ENCODE peak calls at places on chromosomes 12 and 14, in six cellular contexts. C is SK-N-SH, N is HCT116, S is Panc1, X is GM12878, Z is HepG2. F is an unnamed sample.

GRCh38 chr14:103267226-103267625 is 66.8 kb upstream of the EIF5 start:
- DNase-seq in C (no peak), N (no peak), S (no peak), X (no peak), Z (no peak), F (no peak)

GRCh38 chr12:115638753-115639666 is 638.5 kb downstream of the MED13L start:
- DNase-seq in C (peak; percentile 49), N (no peak), S (no peak), X (no peak), Z (no peak), F (no peak)

GRCh38 chr12:958449-959123 is 9.1 kb upstream of the RAD52 start:
- DNase-seq in C (no peak), N (no peak), S (no peak), X (peak; percentile 61), Z (no peak), F (no peak)

GRCh38 chr12:83320350-83320749 is 633.6 kb downstream of the TMTC2 start:
- DNase-seq in C (no peak), N (no peak), S (no peak), X (no peak), Z (no peak), F (peak; percentile 12)

GRCh38 chr14:59187802-59188460 is 536 bp upstream of the DAAM1 start:
- DNase-seq in C (peak; percentile 43), N (no peak), S (peak; percentile 15), X (no peak), Z (no peak), F (peak; percentile 65)

GRCh38 chr12:124586756-124587155 is 19.3 kb upstream of the NCOR2 start:
- DNase-seq in C (no peak), N (no peak), S (no peak), X (no peak), Z (no peak), F (no peak)

GRCh38 chr14:52961060-52961639 is 10.3 kb upstream of the FERMT2 start:
- DNase-seq in C (peak; percentile 63), N (peak; percentile 58), S (no peak), X (peak; percentile 13), Z (peak; percentile 70), F (no peak)

GRCh38 chr12:132075714-132076553 is 68.2 kb downstream of the DDX51 start:
- DNase-seq in C (no peak), N (no peak), S (no peak), X (no peak), Z (no peak), F (no peak)

GRCh38 chr12:27334721-27335082 is 2.1 kb downstream of the BMAL2 start:
- DNase-seq in C (no peak), N (no peak), S (no peak), X (no peak), Z (no peak), F (no peak)

GRCh38 chr14:52900731-52901130 is 50.1 kb downstream of the FERMT2 start:
- DNase-seq in C (no peak), N (no peak), S (no peak), X (no peak), Z (no peak), F (no peak)

GRCh38 chr12:52264435-52264825 is 10.0 kb upstream of the KRT86 start:
- DNase-seq in C (no peak), N (no peak), S (no peak), X (no peak), Z (no peak), F (no peak)

GRCh38 chr12:69099201-69099837 is 140.1 kb upstream of the CPSF6 start:
- DNase-seq in C (no peak), N (no peak), S (no peak), X (no peak), Z (no peak), F (no peak)

GRCh38 chr12:26278666-26279065 is 83.3 kb downstream of the SSPN start:
- DNase-seq in C (no peak), N (no peak), S (no peak), X (no peak), Z (no peak), F (no peak)

GRCh38 chr14:99726538-99727095 is 42.5 kb downstream of the CYP46A1 start:
- DNase-seq in C (no peak), N (no peak), S (no peak), X (no peak), Z (no peak), F (no peak)

GRCh38 chr14:99725774-99726537 is 41.9 kb downstream of the CYP46A1 start:
- DNase-seq in C (no peak), N (no peak), S (no peak), X (no peak), Z (no peak), F (no peak)

GRCh38 chr14:99724939-99725773 is 41.1 kb downstream of the CYP46A1 start:
- DNase-seq in C (no peak), N (no peak), S (no peak), X (no peak), Z (no peak), F (no peak)

GRCh38 chr14:99722741-99723140 is 38.6 kb downstream of the CYP46A1 start:
- DNase-seq in C (no peak), N (no peak), S (no peak), X (no peak), Z (no peak), F (no peak)

GRCh38 chr14:99724196-99724891 is 40.2 kb downstream of the CYP46A1 start:
- DNase-seq in C (no peak), N (no peak), S (no peak), X (no peak), Z (no peak), F (no peak)
- TF ChIP-seq REST in C (no peak), N (no peak), S (no peak), X (no peak), Z (no peak), F (no peak)

DNA sequence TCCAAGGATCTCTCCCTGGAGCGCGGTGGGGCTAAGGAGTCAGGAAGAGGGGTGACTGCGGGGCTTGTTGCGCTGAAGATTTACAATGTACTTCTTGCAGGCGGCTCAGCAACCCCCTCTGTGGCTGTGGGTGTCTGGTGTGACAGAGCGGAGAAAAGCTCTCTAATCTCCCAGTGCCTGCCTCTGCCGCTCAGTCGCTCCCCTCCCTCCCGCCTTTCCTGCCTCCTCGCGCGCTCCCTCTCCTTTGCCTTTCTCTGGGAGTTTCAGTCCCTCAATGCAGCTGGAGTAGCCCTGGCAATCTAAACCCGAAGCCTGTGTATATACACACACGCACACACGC is 799 bp upstream of the TRHDE start:
- DNase-seq in C (peak; percentile 51), N (no peak), S (no peak), X (no peak), Z (no peak), F (no peak)
- TF ChIP-seq REST in C (no peak), N (no peak), S (no peak), X (no peak), Z (no peak), F (no peak)

GRCh38 chr14:35337074-35337556 is 44.9 kb downstream of the PSMA6 start:
- DNase-seq in C (no peak), N (no peak), S (no peak), X (no peak), Z (peak; percentile 75), F (no peak)

GRCh38 chr14:35337557-35338255 is 45.5 kb downstream of the PSMA6 start:
- DNase-seq in C (peak; percentile 20), N (no peak), S (no peak), X (no peak), Z (no peak), F (no peak)

GRCh38 chr14:35333797-35334743 is 41.9 kb downstream of the PSMA6 start:
- DNase-seq in C (peak; percentile 16), N (no peak), S (no peak), X (no peak), Z (peak; percentile 78), F (no peak)

GRCh38 chr14:35335388-35336092 is 43.4 kb downstream of the PSMA6 start:
- DNase-seq in C (peak; percentile 36), N (no peak), S (no peak), X (no peak), Z (peak; percentile 86), F (no peak)

DNA sequence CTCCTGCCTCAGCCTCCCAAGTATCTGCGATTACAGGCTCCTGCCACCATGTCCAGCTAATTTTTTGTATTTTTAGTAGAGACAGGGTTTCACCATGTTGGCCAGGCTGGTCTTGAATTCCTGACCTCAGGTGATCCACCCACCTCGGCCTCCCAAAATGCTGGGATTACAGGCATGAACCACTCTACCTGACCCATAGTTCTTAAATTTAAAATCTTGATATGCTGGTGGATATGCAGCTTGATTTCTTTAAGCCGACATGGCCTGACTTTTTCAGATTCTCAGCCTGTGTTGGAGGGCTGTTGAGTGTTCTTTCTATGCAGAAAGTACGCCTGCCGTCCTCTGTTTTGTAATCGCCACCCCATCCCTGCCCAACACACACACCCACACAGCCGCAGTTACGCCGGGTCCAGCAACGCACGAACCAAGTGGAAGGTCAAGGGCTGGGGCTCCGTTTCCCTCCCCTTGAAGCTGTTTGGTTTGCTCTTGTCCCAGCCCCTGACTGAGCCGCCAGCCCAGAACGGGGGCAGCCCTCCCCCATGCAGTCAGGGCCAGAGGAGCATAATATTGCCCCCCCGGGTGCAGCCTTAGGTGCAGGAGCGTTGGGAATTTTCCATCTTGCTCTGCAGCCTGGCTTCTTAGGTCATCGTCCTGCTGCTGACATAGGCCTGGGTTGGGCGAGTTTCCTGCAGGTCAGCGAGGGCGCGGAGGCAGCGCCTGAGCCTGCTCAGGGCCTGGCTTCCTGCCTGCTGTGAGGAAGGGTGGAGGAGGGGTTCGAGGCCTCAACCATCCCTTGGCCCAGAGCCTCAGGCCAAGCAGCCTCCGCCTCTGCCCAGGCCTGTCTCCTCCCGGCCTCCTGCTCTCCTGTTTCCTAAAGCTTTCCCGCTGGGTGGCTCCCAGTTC is 44.2 kb downstream of the PSMA6 start:
- DNase-seq in C (peak; percentile 42), N (no peak), S (no peak), X (no peak), Z (peak; percentile 99), F (peak; percentile 68)
- TF ChIP-seq REST in C (no peak), N (no peak), S (no peak), X (no peak), Z (peak; percentile 85), F (no peak)

GRCh38 chr14:106846218-106846617 is 1319.8 kb downstream of the TMEM121 start:
- DNase-seq in C (no peak), N (no peak), S (no peak), X (no peak), Z (no peak), F (no peak)

GRCh38 chr14:106845286-106846087 is 1319.1 kb downstream of the TMEM121 start:
- DNase-seq in C (peak; percentile 19), N (no peak), S (no peak), X (peak; percentile 73), Z (peak; percentile 97), F (peak; percentile 43)

GRCh38 chr14:106843951-106844483 is 1317.6 kb downstream of the TMEM121 start:
- DNase-seq in C (peak; percentile 13), N (no peak), S (no peak), X (no peak), Z (no peak), F (no peak)

GRCh38 chr14:106843376-106843775 is 1317.0 kb downstream of the TMEM121 start:
- DNase-seq in C (no peak), N (no peak), S (no peak), X (no peak), Z (no peak), F (peak; percentile 10)

DNA sequence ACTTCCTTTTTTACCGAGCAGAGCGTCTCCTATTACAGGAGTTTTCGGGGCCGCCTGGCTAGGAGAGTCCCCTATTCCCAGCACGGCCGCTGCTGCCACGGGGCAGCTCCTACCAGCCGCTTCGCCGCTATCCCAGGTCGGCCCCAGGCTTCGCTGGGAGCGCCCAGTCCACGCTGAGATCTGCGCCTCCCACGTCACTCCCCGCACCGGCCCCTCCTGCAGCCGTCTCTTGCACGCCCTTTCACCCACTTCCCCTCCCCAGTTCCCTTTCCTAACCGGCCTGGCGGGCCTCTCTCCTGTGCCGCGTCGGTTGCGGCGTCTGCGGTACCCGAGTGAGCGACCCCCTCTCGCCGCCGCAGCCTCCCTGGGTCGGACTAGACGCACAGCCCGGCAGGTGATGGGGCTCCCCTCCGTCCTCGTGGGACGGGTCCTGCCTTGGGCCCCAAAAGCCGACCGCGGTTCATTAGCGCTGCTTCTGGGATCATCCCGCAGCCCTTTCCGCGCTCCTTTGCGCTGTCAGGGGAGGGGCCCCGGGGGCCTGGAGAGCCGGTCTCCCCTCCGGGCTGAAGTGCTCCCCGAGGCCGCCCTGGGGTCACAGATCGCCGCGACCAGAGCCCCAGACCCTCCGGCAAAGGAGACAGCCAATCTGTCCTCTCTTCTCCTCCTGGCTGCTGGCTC is 1318.4 kb downstream of the TMEM121 start:
- DNase-seq in C (peak; percentile 58), N (no peak), S (no peak), X (no peak), Z (peak; percentile 44), F (peak; percentile 76)
- TF ChIP-seq REST in C (no peak), N (no peak), S (no peak), X (no peak), Z (no peak), F (no peak)